ENCODE peak calls at places on chromosomes 1 and 21, in five cellular contexts. One of them, this sample, is unnamed.

GRCh38 chr21:39562791-39563770 is 49.7 kb upstream of the B3GALT5 start:
- DNase-seq in AG04450: no peak
- DNase-seq in activated T-helper 1 cell treated with Interleukin-2 at 50 U/mL for 16 hours: no peak
- DNase-seq in AG09319: no peak
- DNase-seq in naive thymus-derived CD8-positive, alpha-beta T cell: no peak
- DNase-seq in this sample: no peak

GRCh38 chr1:168972887-168973286 is 133.6 kb upstream of the ATP1B1 start:
- DNase-seq in AG04450: no peak
- DNase-seq in activated T-helper 1 cell treated with Interleukin-2 at 50 U/mL for 16 hours: no peak
- DNase-seq in AG09319: no peak
- DNase-seq in naive thymus-derived CD8-positive, alpha-beta T cell: no peak
- DNase-seq in this sample: no peak

GRCh38 chr1:17874665-17875064 is 119.5 kb downstream of the ACTL8 start:
- DNase-seq in AG04450: peak; percentile 83
- DNase-seq in activated T-helper 1 cell treated with Interleukin-2 at 50 U/mL for 16 hours: no peak
- DNase-seq in AG09319: peak; percentile 81
- DNase-seq in naive thymus-derived CD8-positive, alpha-beta T cell: no peak
- DNase-seq in this sample: no peak

GRCh38 chr1:27004471-27005165 is 8.0 kb downstream of the TENT5B start:
- DNase-seq in AG04450: no peak
- DNase-seq in activated T-helper 1 cell treated with Interleukin-2 at 50 U/mL for 16 hours: no peak
- DNase-seq in AG09319: no peak
- DNase-seq in naive thymus-derived CD8-positive, alpha-beta T cell: no peak
- DNase-seq in this sample: no peak

GRCh38 chr1:154962238-154962678 is 676 bp upstream of the PYGO2 start:
- DNase-seq in AG04450: no peak
- DNase-seq in activated T-helper 1 cell treated with Interleukin-2 at 50 U/mL for 16 hours: no peak
- DNase-seq in AG09319: no peak
- DNase-seq in naive thymus-derived CD8-positive, alpha-beta T cell: no peak
- DNase-seq in this sample: no peak

GRCh38 chr21:38725196-38726157 is 80.3 kb upstream of the ETS2 start:
- DNase-seq in AG04450: no peak
- DNase-seq in activated T-helper 1 cell treated with Interleukin-2 at 50 U/mL for 16 hours: no peak
- DNase-seq in AG09319: no peak
- DNase-seq in naive thymus-derived CD8-positive, alpha-beta T cell: no peak
- DNase-seq in this sample: no peak

GRCh38 chr1:53362851-53363642 is 35.2 kb upstream of the LRP8 start:
- DNase-seq in AG04450: no peak
- DNase-seq in activated T-helper 1 cell treated with Interleukin-2 at 50 U/mL for 16 hours: no peak
- DNase-seq in AG09319: no peak
- DNase-seq in naive thymus-derived CD8-positive, alpha-beta T cell: no peak
- DNase-seq in this sample: no peak

GRCh38 chr1:247079141-247079874 is 697 bp upstream of the ZNF670 start:
- DNase-seq in AG04450: no peak
- DNase-seq in activated T-helper 1 cell treated with Interleukin-2 at 50 U/mL for 16 hours: no peak
- DNase-seq in AG09319: no peak
- DNase-seq in naive thymus-derived CD8-positive, alpha-beta T cell: no peak
- DNase-seq in this sample: no peak

GRCh38 chr21:18382141-18382540 is 21.4 kb downstream of the TMPRSS15 start:
- DNase-seq in AG04450: no peak
- DNase-seq in activated T-helper 1 cell treated with Interleukin-2 at 50 U/mL for 16 hours: no peak
- DNase-seq in AG09319: no peak
- DNase-seq in naive thymus-derived CD8-positive, alpha-beta T cell: no peak
- DNase-seq in this sample: no peak

GRCh38 chr1:174743654-174744561 is 255.8 kb upstream of the CACYBP start:
- DNase-seq in AG04450: peak; percentile 33
- DNase-seq in activated T-helper 1 cell treated with Interleukin-2 at 50 U/mL for 16 hours: no peak
- DNase-seq in AG09319: peak; percentile 44
- DNase-seq in naive thymus-derived CD8-positive, alpha-beta T cell: no peak
- DNase-seq in this sample: no peak

GRCh38 chr1:40240390-40240789 is 7.3 kb upstream of the TMCO2 start:
- DNase-seq in AG04450: no peak
- DNase-seq in activated T-helper 1 cell treated with Interleukin-2 at 50 U/mL for 16 hours: no peak
- DNase-seq in AG09319: no peak
- DNase-seq in naive thymus-derived CD8-positive, alpha-beta T cell: no peak
- DNase-seq in this sample: no peak

GRCh38 chr1:1308756-1309524 is 543 bp downstream of the PUSL1 start:
- DNase-seq in AG04450: no peak
- DNase-seq in activated T-helper 1 cell treated with Interleukin-2 at 50 U/mL for 16 hours: no peak
- DNase-seq in AG09319: no peak
- DNase-seq in naive thymus-derived CD8-positive, alpha-beta T cell: no peak
- DNase-seq in this sample: no peak

GRCh38 chr1:58773406-58773840 is 10.4 kb downstream of the JUN start:
- DNase-seq in AG04450: no peak
- DNase-seq in activated T-helper 1 cell treated with Interleukin-2 at 50 U/mL for 16 hours: no peak
- DNase-seq in AG09319: no peak
- DNase-seq in naive thymus-derived CD8-positive, alpha-beta T cell: peak; percentile 60
- DNase-seq in this sample: no peak

GRCh38 chr1:8094481-8095241 is 68.6 kb upstream of the ERRFI1 start:
- DNase-seq in AG04450: no peak
- DNase-seq in activated T-helper 1 cell treated with Interleukin-2 at 50 U/mL for 16 hours: no peak
- DNase-seq in AG09319: no peak
- DNase-seq in naive thymus-derived CD8-positive, alpha-beta T cell: no peak
- DNase-seq in this sample: no peak

GRCh38 chr1:225845633-225846259 is 35.8 kb downstream of the EPHX1 start:
- DNase-seq in AG04450: peak; percentile 45
- DNase-seq in activated T-helper 1 cell treated with Interleukin-2 at 50 U/mL for 16 hours: no peak
- DNase-seq in AG09319: peak; percentile 61
- DNase-seq in naive thymus-derived CD8-positive, alpha-beta T cell: no peak
- DNase-seq in this sample: peak; percentile 34

GRCh38 chr1:229538945-229539344 is 19.6 kb downstream of the ABCB10 start:
- DNase-seq in AG04450: no peak
- DNase-seq in activated T-helper 1 cell treated with Interleukin-2 at 50 U/mL for 16 hours: no peak
- DNase-seq in AG09319: no peak
- DNase-seq in naive thymus-derived CD8-positive, alpha-beta T cell: no peak
- DNase-seq in this sample: no peak

GRCh38 chr1:43893020-43893419 is 40.6 kb upstream of the ARTN start:
- DNase-seq in AG04450: no peak
- DNase-seq in activated T-helper 1 cell treated with Interleukin-2 at 50 U/mL for 16 hours: no peak
- DNase-seq in AG09319: no peak
- DNase-seq in naive thymus-derived CD8-positive, alpha-beta T cell: no peak
- DNase-seq in this sample: no peak

GRCh38 chr1:225526878-225527277 is 99.0 kb upstream of the LBR start:
- DNase-seq in AG04450: no peak
- DNase-seq in activated T-helper 1 cell treated with Interleukin-2 at 50 U/mL for 16 hours: no peak
- DNase-seq in AG09319: no peak
- DNase-seq in naive thymus-derived CD8-positive, alpha-beta T cell: no peak
- DNase-seq in this sample: no peak

GRCh38 chr1:171134194-171134924 is 43.7 kb downstream of the FMO3 start:
- DNase-seq in AG04450: no peak
- DNase-seq in activated T-helper 1 cell treated with Interleukin-2 at 50 U/mL for 16 hours: no peak
- DNase-seq in AG09319: no peak
- DNase-seq in naive thymus-derived CD8-positive, alpha-beta T cell: no peak
- DNase-seq in this sample: no peak

GRCh38 chr1:222465211-222466041 is 82.5 kb downstream of the HHIPL2 start:
- DNase-seq in AG04450: peak; percentile 82
- DNase-seq in activated T-helper 1 cell treated with Interleukin-2 at 50 U/mL for 16 hours: peak; percentile 66
- DNase-seq in AG09319: peak; percentile 91
- DNase-seq in naive thymus-derived CD8-positive, alpha-beta T cell: peak; percentile 81
- DNase-seq in this sample: peak; percentile 74

GRCh38 chr1:15939181-15940109 is 36.5 kb downstream of the ZBTB17 start:
- DNase-seq in AG04450: no peak
- DNase-seq in activated T-helper 1 cell treated with Interleukin-2 at 50 U/mL for 16 hours: no peak
- DNase-seq in AG09319: no peak
- DNase-seq in naive thymus-derived CD8-positive, alpha-beta T cell: no peak
- DNase-seq in this sample: no peak

GRCh38 chr1:15289251-15289651 is 42.2 kb downstream of the FHAD1 start:
- DNase-seq in AG04450: no peak
- DNase-seq in activated T-helper 1 cell treated with Interleukin-2 at 50 U/mL for 16 hours: no peak
- DNase-seq in AG09319: no peak
- DNase-seq in naive thymus-derived CD8-positive, alpha-beta T cell: no peak
- DNase-seq in this sample: no peak